ENCODE peak calls at places on chromosomes 16 and 17, in six cellular contexts. E is lower lobe of right lung, K is Caco-2, C is astrocyte of the spinal cord, Z is mucosa of descending colon, Y is RWPE1. R is an unnamed sample.

GRCh38 chr17:40301315-40301714 is 7.7 kb upstream of the RARA start:
- DNase-seq in E (no peak), C (no peak), Y (no peak), Z (peak; percentile 76), K (no peak), R (peak; percentile 76)

GRCh38 chr16:56298948-56299602 is 107.8 kb downstream of the GNAO1 start:
- DNase-seq in K (no peak), C (no peak), Y (no peak), E (peak; percentile 52), Z (no peak), R (no peak)

GRCh38 chr16:48877946-48878345 is 268.0 kb upstream of the N4BP1 start:
- DNase-seq in Y (no peak), E (no peak), Z (no peak), K (no peak), C (no peak), R (no peak)

GRCh38 chr17:77489898-77490265 is 349.1 kb downstream of the SEC14L1 start:
- DNase-seq in Z (no peak), C (no peak), E (peak; percentile 53), Y (no peak), K (no peak), R (no peak)

GRCh38 chr17:82050152-82050760 is 1.4 kb downstream of the RFNG start:
- DNase-seq in C (no peak), K (no peak), Z (no peak), E (no peak), Y (no peak), R (no peak)

GRCh38 chr16:67430504-67431076 is 331 bp upstream of the HSD11B2 start:
- DNase-seq in Z (peak; percentile 87), E (peak; percentile 64), C (no peak), K (peak; percentile 82), Y (peak; percentile 52), R (peak; percentile 60)

GRCh38 chr17:494601-495195 is 142.1 kb upstream of the RPH3AL start:
- DNase-seq in C (no peak), K (no peak), Y (no peak), E (no peak), Z (no peak), R (no peak)

GRCh38 chr17:74040729-74041128 is 162.7 kb upstream of the RPL38 start:
- DNase-seq in K (no peak), C (no peak), Y (no peak), E (no peak), Z (no peak), R (no peak)

GRCh38 chr17:34782271-34782670 is 179.0 kb downstream of the CCT6B start:
- DNase-seq in E (no peak), C (no peak), K (no peak), Z (no peak), Y (no peak), R (no peak)

GRCh38 chr17:31820691-31821435 is 38.2 kb downstream of the COPRS start:
- DNase-seq in Y (no peak), E (no peak), K (no peak), C (no peak), Z (no peak), R (no peak)

GRCh38 chr17:14211778-14212177 is 24.9 kb downstream of the CDRT15 start:
- DNase-seq in Z (no peak), Y (no peak), K (no peak), C (no peak), E (peak; percentile 48), R (no peak)

GRCh38 chr16:71961066-71962039 is 38.8 kb downstream of the PKD1L3 start:
- DNase-seq in Z (peak; percentile 88), C (peak; percentile 84), K (peak; percentile 87), E (peak; percentile 80), Y (peak; percentile 66), R (peak; percentile 88)
- TF ChIP-seq CTCF in Z (peak; percentile 53), C (peak; percentile 84), K (peak; percentile 92), E (peak; percentile 83), Y (peak; percentile 83), R (peak; percentile 83)

GRCh38 chr16:3780570-3780969 is 63.2 kb upstream of the TRAP1 start:
- DNase-seq in Y (peak; percentile 21), E (no peak), Z (no peak), K (no peak), C (peak; percentile 8), R (no peak)

GRCh38 chr16:3774819-3775218 is 57.5 kb upstream of the TRAP1 start:
- DNase-seq in Z (no peak), E (no peak), C (no peak), K (no peak), Y (no peak), R (no peak)

GRCh38 chr16:3773663-3774062 is 56.3 kb upstream of the TRAP1 start:
- DNase-seq in Y (no peak), E (peak; percentile 49), Z (no peak), K (no peak), C (no peak), R (no peak)

GRCh38 chr16:3774156-3774767 is 56.9 kb upstream of the TRAP1 start:
- DNase-seq in E (no peak), C (peak; percentile 27), Y (no peak), Z (no peak), K (no peak), R (no peak)

DNA sequence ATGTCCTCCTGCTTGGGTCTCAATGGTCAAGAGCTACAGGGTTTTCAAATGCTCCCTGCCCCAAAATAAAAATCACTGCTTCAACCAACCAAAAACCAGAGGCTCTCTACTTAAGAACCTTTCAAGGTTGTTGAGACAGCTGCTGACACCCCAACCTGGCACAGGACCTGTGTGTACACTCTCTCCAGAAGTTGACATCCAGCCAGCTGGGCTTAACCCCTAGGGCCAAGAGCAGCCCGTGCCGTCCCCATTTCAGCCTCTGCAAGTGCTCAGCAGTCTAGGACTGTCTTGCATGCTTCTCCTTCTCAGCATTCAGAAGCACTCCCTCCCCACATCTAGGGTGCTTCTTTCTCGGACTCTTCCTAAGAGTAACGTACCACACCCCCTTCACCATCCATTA is 59.0 kb upstream of the TRAP1 start:
- DNase-seq in E (peak; percentile 81), Y (no peak), K (no peak), C (no peak), Z (no peak), R (no peak)
- TF ChIP-seq CTCF in E (no peak), Y (no peak), K (no peak), C (no peak), Z (no peak), R (no peak)

GRCh38 chr16:1493746-1494094 is 560 bp downstream of the TELO2 start:
- DNase-seq in K (no peak), Y (peak; percentile 13), C (peak; percentile 10), Z (no peak), E (no peak), R (no peak)

GRCh38 chr16:1494711-1495110 is 1.6 kb downstream of the TELO2 start:
- DNase-seq in Z (no peak), C (no peak), E (peak; percentile 37), K (no peak), Y (no peak), R (no peak)

GRCh38 chr16:1494129-1494640 is 1.0 kb downstream of the TELO2 start:
- DNase-seq in C (peak; percentile 73), E (peak; percentile 58), Y (peak; percentile 57), K (peak; percentile 40), Z (peak; percentile 20), R (no peak)

GRCh38 chr16:1492082-1492922 is 858 bp upstream of the TELO2 start:
- DNase-seq in E (peak; percentile 36), C (no peak), Y (no peak), K (no peak), Z (no peak), R (no peak)

GRCh38 chr16:1492923-1493745 is at the start of gene TELO2:
- DNase-seq in Z (peak; percentile 84), E (peak; percentile 85), Y (peak; percentile 93), K (peak; percentile 88), C (peak; percentile 75), R (peak; percentile 89)
- TF ChIP-seq CTCF in Z (no peak), E (no peak), Y (no peak), K (no peak), C (no peak), R (no peak)

GRCh38 chr16:68987734-68988457 is 117.6 kb upstream of the HAS3 start:
- DNase-seq in C (no peak), Z (no peak), E (no peak), Y (no peak), K (no peak), R (no peak)
- TF ChIP-seq CTCF in C (no peak), Z (no peak), E (no peak), Y (no peak), K (no peak), R (no peak)

GRCh38 chr17:10845388-10845751 is 7.5 kb upstream of the PIRT start:
- DNase-seq in K (no peak), E (no peak), C (no peak), Y (no peak), Z (no peak), R (no peak)
- TF ChIP-seq CTCF in K (no peak), E (no peak), C (no peak), Y (peak; percentile 56), Z (no peak), R (no peak)

GRCh38 chr16:79190542-79190941 is 410.0 kb downstream of the MAF start:
- DNase-seq in E (no peak), C (no peak), Z (no peak), K (no peak), Y (no peak), R (no peak)
- TF ChIP-seq CTCF in E (no peak), C (no peak), Z (no peak), K (no peak), Y (no peak), R (no peak)

GRCh38 chr16:81582655-81583441 is 138.2 kb downstream of the CMIP start:
- DNase-seq in C (peak; percentile 11), Z (no peak), K (peak; percentile 49), Y (no peak), E (no peak), R (no peak)
- TF ChIP-seq CTCF in C (peak; percentile 18), Z (no peak), K (peak; percentile 15), Y (no peak), E (no peak), R (no peak)